ENCODE peak calls at places on chromosomes 6 and 20, in six cellular contexts. T is tibial artery, Z is heart right ventricle, F is ovary, Q is pancreas, M is left lung. X is an unnamed sample.

GRCh38 chr6:21111399-21111725 is 482.2 kb upstream of the SOX4 start:
- DNase-seq in F (no peak), Z (no peak), M (no peak), T (no peak), Q (no peak), X (no peak)

GRCh38 chr6:84645000-84645399 is 119.4 kb downstream of the TBX18 start:
- DNase-seq in T (no peak), Q (no peak), F (no peak), Z (no peak), M (no peak), X (no peak)

GRCh38 chr6:170062209-170062903 is 228.5 kb downstream of the DLL1 start:
- DNase-seq in F (peak), Z (peak), M (peak), T (peak), Q (peak), X (no peak)

GRCh38 chr6:148383658-148384417 is 41.2 kb downstream of the SASH1 start:
- DNase-seq in Q (no peak), M (no peak), F (no peak), T (no peak), Z (no peak), X (no peak)

GRCh38 chr6:163992701-163993100 is 578.2 kb downstream of the QKI start:
- DNase-seq in T (no peak), Q (no peak), Z (no peak), F (no peak), M (no peak), X (no peak)

GRCh38 chr20:44186674-44187053 is 324 bp downstream of the JPH2 start:
- DNase-seq in F (no peak), Q (no peak), T (no peak), M (no peak), Z (no peak), X (no peak)

GRCh38 chr6:31794866-31795615 is 511 bp downstream of the VARS1 start:
- DNase-seq in F (no peak), T (no peak), M (peak), Q (no peak), Z (peak), X (no peak)

GRCh38 chr6:31901415-31901952 is 402 bp downstream of the ZBTB12 start:
- DNase-seq in M (peak), Z (peak), Q (peak), T (peak), F (peak), X (no peak)

GRCh38 chr6:48474764-48475674 is 364.0 kb upstream of the PTCHD4 start:
- DNase-seq in M (no peak), F (no peak), Z (no peak), Q (no peak), T (no peak), X (no peak)

GRCh38 chr20:47780990-47781389 is 4.3 kb downstream of the SULF2 start:
- DNase-seq in F (no peak), Z (no peak), T (no peak), M (no peak), Q (no peak), X (no peak)
- TF ChIP-seq CTCF in F (no peak), Z (no peak), T (no peak), M (no peak), Q (no peak), X (no peak)

GRCh38 chr20:17298169-17298568 is 71.3 kb downstream of the PCSK2 start:
- DNase-seq in F (no peak), M (no peak), T (no peak), Q (no peak), Z (no peak), X (no peak)
- H3K4me3 ChIP-seq in F (no peak), M (no peak), T (no peak), Q (no peak), Z (no peak), X (no peak)

GRCh38 chr6:154805288-154805911 is 72.2 kb downstream of the SCAF8 start:
- DNase-seq in M (no peak), Z (no peak), F (no peak), T (no peak), Q (no peak), X (peak)
- TF ChIP-seq CTCF in M (no peak), Z (peak), F (peak), T (peak), Q (peak), X (peak)

DNA sequence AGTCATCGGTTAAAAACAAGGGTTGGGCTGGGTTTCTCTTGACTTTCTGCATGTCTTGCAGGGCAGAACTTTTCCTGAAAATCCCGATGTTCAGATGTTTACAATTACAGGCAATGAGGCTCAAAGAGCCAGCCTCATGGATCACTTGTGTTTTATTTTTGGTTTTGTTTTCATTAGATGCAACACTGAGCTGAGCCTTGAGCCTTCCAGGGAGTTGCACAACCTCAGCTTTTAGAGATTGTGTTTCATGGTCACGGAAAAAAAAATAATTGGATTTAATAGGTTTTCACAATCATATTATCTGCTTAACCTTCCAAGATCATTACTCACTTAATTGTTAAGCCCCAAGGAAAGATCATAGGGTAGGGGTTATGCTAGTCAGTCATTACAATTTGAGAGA is 288.1 kb upstream of the PRDM1 start:
- DNase-seq in F (peak), Z (no peak), Q (no peak), T (peak), M (no peak), X (peak)
- H3K4me3 ChIP-seq in F (no peak), Z (no peak), Q (no peak), T (no peak), M (no peak), X (no peak)

DNA sequence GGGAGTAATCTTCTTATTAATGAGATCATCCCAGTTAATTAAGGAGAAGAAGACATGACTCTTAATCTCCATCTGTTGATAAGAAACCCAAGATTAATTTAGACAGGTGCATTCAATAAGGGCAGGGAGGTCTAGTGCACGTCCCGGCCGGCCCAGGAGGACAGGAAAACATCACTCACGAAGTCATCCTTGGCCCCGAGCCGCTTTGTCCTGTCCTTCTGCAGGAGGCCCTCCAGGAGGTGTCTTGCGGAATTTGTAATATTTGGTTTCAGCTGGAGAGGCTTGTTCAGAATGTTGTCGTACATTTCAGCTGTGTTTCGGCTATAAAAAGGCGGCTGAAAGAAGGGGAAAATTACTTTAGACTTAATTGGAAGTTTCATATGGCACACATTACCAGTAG is 118.4 kb upstream of the SLC2A12 start:
- DNase-seq in T (no peak), M (no peak), Z (no peak), Q (no peak), F (no peak), X (no peak)
- TF ChIP-seq CTCF in T (no peak), M (no peak), Z (no peak), Q (no peak), F (no peak), X (peak)